ENCODE peak calls at places on chromosome 20, in seven cellular contexts. S is activated CD4-positive, alpha-beta T cell treated with anti-CD3 and anti-CD28 coated beads for 36 hours; V is heart right ventricle; Y is epithelial cell of esophagus; B is NB4; D is NCI-H524; Z is stimulated activated CD4-positive, alpha-beta T cell treated with anti-CD3 and anti-CD28 coated beads, Interleukin-15, amount 100 ng/mL, for 1 hour. P is an unnamed sample.
A peak's percentile ranks its signal among the peaks of the same experiment; 100 is the strongest.

GRCh38 chr20:24971702-24972101 is 20.8 kb downstream of the APMAP start:
- DNase-seq in S (no peak), V (no peak), Y (no peak), B (no peak), D (no peak), Z (no peak), P (no peak)

GRCh38 chr20:46984391-46984790 is 89.7 kb downstream of the EYA2 start:
- DNase-seq in S (no peak), V (no peak), Y (peak; percentile 27), B (no peak), D (no peak), Z (no peak), P (no peak)

GRCh38 chr20:8421981-8422380 is 289.9 kb downstream of the PLCB1 start:
- DNase-seq in S (no peak), V (no peak), Y (no peak), B (no peak), D (peak; percentile 74), Z (no peak), P (no peak)

GRCh38 chr20:57552471-57552870 is 8.4 kb upstream of the PCK1 start:
- DNase-seq in S (no peak), V (no peak), Y (no peak), B (no peak), D (no peak), Z (no peak), P (no peak)

GRCh38 chr20:57708694-57709673 is 831 bp downstream of the PMEPA1 start:
- DNase-seq in S (peak; percentile 41), V (peak; percentile 43), Y (no peak), B (no peak), D (no peak), Z (no peak), P (no peak)

GRCh38 chr20:9981834-9982233 is 53.0 kb upstream of the ANKEF1 start:
- DNase-seq in S (no peak), V (no peak), Y (peak; percentile 15), B (no peak), D (no peak), Z (no peak), P (no peak)

GRCh38 chr20:35539756-35540212 is 2.1 kb upstream of the ERGIC3 start:
- DNase-seq in S (peak; percentile 58), V (no peak), Y (peak; percentile 46), B (no peak), D (peak; percentile 100), Z (no peak), P (peak; percentile 69)

GRCh38 chr20:47962286-47962685 is 177.0 kb upstream of the SULF2 start:
- DNase-seq in S (no peak), V (no peak), Y (no peak), B (no peak), D (no peak), Z (no peak), P (no peak)

GRCh38 chr20:44720994-44721784 is 6.0 kb downstream of the CCN5 start:
- DNase-seq in S (no peak), V (peak; percentile 47), Y (peak; percentile 79), B (no peak), D (no peak), Z (no peak), P (no peak)

GRCh38 chr20:9062066-9062465 is 6.8 kb upstream of the PLCB4 start:
- DNase-seq in S (no peak), V (no peak), Y (peak; percentile 72), B (no peak), D (no peak), Z (no peak), P (no peak)

GRCh38 chr20:37695684-37696342 is 2.0 kb downstream of the CTNNBL1 start:
- DNase-seq in S (no peak), V (no peak), Y (no peak), B (no peak), D (no peak), Z (no peak), P (no peak)

GRCh38 chr20:36549942-36550796 is 8.8 kb downstream of the MYL9 start:
- DNase-seq in S (no peak), V (peak; percentile 59), Y (no peak), B (no peak), D (peak; percentile 39), Z (no peak), P (no peak)

GRCh38 chr20:44552950-44553908 is 29.1 kb upstream of the PKIG start:
- DNase-seq in S (no peak), V (no peak), Y (peak; percentile 73), B (no peak), D (no peak), Z (no peak), P (no peak)

GRCh38 chr20:46063652-46064054 is 26.1 kb downstream of the NCOA5 start:
- DNase-seq in S (peak; percentile 35), V (no peak), Y (no peak), B (no peak), D (peak; percentile 7), Z (no peak), P (no peak)

GRCh38 chr20:19427480-19427879 is 215.0 kb downstream of the SLC24A3 start:
- DNase-seq in S (no peak), V (peak; percentile 16), Y (no peak), B (no peak), D (no peak), Z (no peak), P (no peak)

GRCh38 chr20:5845686-5846651 is 95.8 kb downstream of the SHLD1 start:
- DNase-seq in S (no peak), V (no peak), Y (no peak), B (no peak), D (peak; percentile 84), Z (no peak), P (no peak)

GRCh38 chr20:48879609-48880008 is 41.9 kb upstream of the ARFGEF2 start:
- DNase-seq in S (no peak), V (no peak), Y (peak; percentile 7), B (no peak), D (peak; percentile 19), Z (no peak), P (no peak)

GRCh38 chr20:2539341-2539740 is 3.0 kb downstream of the TMC2 start:
- DNase-seq in S (no peak), V (no peak), Y (no peak), B (peak; percentile 43), D (no peak), Z (no peak), P (no peak)

GRCh38 chr20:60764328-60764727 is 487.7 kb upstream of the CDH4 start:
- DNase-seq in S (no peak), V (no peak), Y (no peak), B (no peak), D (no peak), Z (no peak), P (no peak)

GRCh38 chr20:21291026-21291425 is 12.1 kb upstream of the XRN2 start:
- DNase-seq in S (no peak), V (no peak), Y (no peak), B (no peak), D (no peak), Z (no peak), P (no peak)

GRCh38 chr20:38825901-38826625 is 20.6 kb downstream of the PPP1R16B start:
- DNase-seq in S (no peak), V (no peak), Y (peak; percentile 75), B (peak; percentile 43), D (peak; percentile 98), Z (no peak), P (peak; percentile 21)

GRCh38 chr20:25281541-25281991 is 33.7 kb downstream of the PYGB start:
- DNase-seq in S (peak; percentile 9), V (no peak), Y (no peak), B (peak; percentile 87), D (no peak), Z (no peak), P (no peak)

GRCh38 chr20:63432577-63433061 is 39.8 kb downstream of the KCNQ2 start:
- DNase-seq in S (no peak), V (no peak), Y (no peak), B (no peak), D (no peak), Z (no peak), P (no peak)

GRCh38 chr20:45115386-45115774 is 406 bp upstream of the WFDC5 start:
- DNase-seq in S (no peak), V (no peak), Y (no peak), B (no peak), D (no peak), Z (no peak), P (no peak)

GRCh38 chr20:19265646-19266374 is 53.4 kb downstream of the SLC24A3 start:
- DNase-seq in S (no peak), V (no peak), Y (no peak), B (peak; percentile 42), D (no peak), Z (no peak), P (no peak)

GRCh38 chr20:2357114-2357513 is 23.6 kb upstream of the TGM6 start:
- DNase-seq in S (no peak), V (no peak), Y (peak; percentile 73), B (no peak), D (no peak), Z (no peak), P (no peak)

GRCh38 chr20:11978496-11978895 is 60.8 kb downstream of the BTBD3 start:
- DNase-seq in S (no peak), V (no peak), Y (no peak), B (no peak), D (peak; percentile 9), Z (no peak), P (no peak)

GRCh38 chr20:33477386-33478234 is 12.3 kb upstream of the CBFA2T2 start:
- DNase-seq in S (no peak), V (no peak), Y (no peak), B (no peak), D (peak; percentile 20), Z (no peak), P (no peak)

GRCh38 chr20:44231193-44231592 is 15.9 kb upstream of the GDAP1L1 start:
- DNase-seq in S (peak; percentile 18), V (no peak), Y (no peak), B (no peak), D (no peak), Z (no peak), P (no peak)

GRCh38 chr20:57654998-57655811 is 35.0 kb upstream of the ZBP1 start:
- DNase-seq in S (no peak), V (no peak), Y (no peak), B (no peak), D (no peak), Z (no peak), P (no peak)

GRCh38 chr20:63309261-63310071 is 16.5 kb downstream of the COL20A1 start:
- DNase-seq in S (peak; percentile 61), V (peak; percentile 46), Y (peak; percentile 14), B (peak; percentile 49), D (peak; percentile 32), Z (no peak), P (peak; percentile 64)

GRCh38 chr20:53522026-53522425 is 71.6 kb downstream of the ZNF217 start:
- DNase-seq in S (no peak), V (no peak), Y (no peak), B (no peak), D (no peak), Z (no peak), P (no peak)

GRCh38 chr20:12482661-12483060 is 526.1 kb upstream of the SPTLC3 start:
- DNase-seq in S (no peak), V (no peak), Y (no peak), B (no peak), D (no peak), Z (no peak), P (no peak)

GRCh38 chr20:9218412-9219001 is 149.6 kb downstream of the PLCB4 start:
- DNase-seq in S (no peak), V (no peak), Y (no peak), B (peak; percentile 23), D (no peak), Z (no peak), P (no peak)

GRCh38 chr20:3889489-3890409 is 562 bp downstream of the PANK2 start:
- DNase-seq in S (peak; percentile 67), V (peak; percentile 48), Y (no peak), B (peak; percentile 68), D (peak; percentile 56), Z (peak; percentile 9), P (no peak)

GRCh38 chr20:31841928-31842327 is 3.5 kb downstream of the FOXS1 start:
- DNase-seq in S (no peak), V (no peak), Y (peak; percentile 17), B (no peak), D (no peak), Z (no peak), P (no peak)

GRCh38 chr20:52267418-52267817 is 75.8 kb upstream of the ZFP64 start:
- DNase-seq in S (no peak), V (no peak), Y (no peak), B (no peak), D (no peak), Z (no peak), P (no peak)

GRCh38 chr20:21613512-21613911 is 92.0 kb upstream of the PAX1 start:
- DNase-seq in S (no peak), V (no peak), Y (no peak), B (no peak), D (peak; percentile 75), Z (no peak), P (no peak)

P was measured in neuronal stem cell.